ENCODE peak calls at places on chromosomes 6 and 20, in seven cellular contexts. E, P, I, V, U, Y and M are unnamed samples. For H3K4me1, the result is how much of the 10 kb centered on the place peaks cover.

GRCh38 chr6:87754828-87755227 is 52.8 kb upstream of the AKIRIN2 start:
- DNase-seq in E (no peak), P (no peak), I (no peak), V (no peak), U (no peak), Y (no peak), M (no peak)

GRCh38 chr20:51700809-51701285 is 67.3 kb downstream of the ATP9A start:
- DNase-seq in E (peak), P (no peak), I (no peak), V (peak), U (no peak), Y (no peak), M (no peak)

GRCh38 chr6:87396595-87397392 is 11.0 kb upstream of the CFAP206 start:
- DNase-seq in E (no peak), P (no peak), I (no peak), V (no peak), U (no peak), Y (no peak), M (no peak)

GRCh38 chr6:51466427-51466826 is 621.0 kb downstream of the PKHD1 start:
- DNase-seq in E (peak), P (no peak), I (no peak), V (no peak), U (no peak), Y (no peak), M (no peak)

GRCh38 chr6:110357696-110358535 is at the start of gene METTL24:
- DNase-seq in E (peak), P (peak), I (peak), V (no peak), U (no peak), Y (no peak), M (no peak)

GRCh38 chr20:58137651-58138265 is 90.7 kb downstream of the ANKRD60 start:
- DNase-seq in E (no peak), P (no peak), I (no peak), V (no peak), U (no peak), Y (peak), M (peak)

GRCh38 chr20:63433756-63434531 is 38.5 kb downstream of the KCNQ2 start:
- DNase-seq in E (no peak), P (no peak), I (no peak), V (no peak), U (no peak), Y (no peak), M (no peak)

GRCh38 chr6:168497381-168497780 is 56.4 kb downstream of the SMOC2 start:
- DNase-seq in E (no peak), P (no peak), I (no peak), V (no peak), U (no peak), Y (no peak), M (no peak)

GRCh38 chr6:26270121-26270861 is 94.7 kb upstream of the BTN3A2 start:
- DNase-seq in E (peak), P (no peak), I (no peak), V (no peak), U (no peak), Y (no peak), M (no peak)

GRCh38 chr6:168288781-168289570 is 30.6 kb downstream of the DACT2 start:
- DNase-seq in E (no peak), P (no peak), I (no peak), V (no peak), U (no peak), Y (no peak), M (peak)

GRCh38 chr20:22536956-22537756 is 47.2 kb downstream of the FOXA2 start:
- DNase-seq in E (no peak), P (no peak), I (no peak), V (no peak), U (no peak), Y (no peak), M (no peak)

GRCh38 chr6:118509009-118509617 is 39.0 kb upstream of the PLN start:
- DNase-seq in E (peak), P (no peak), I (no peak), V (no peak), U (no peak), Y (no peak), M (no peak)

GRCh38 chr6:157148391-157149323 is 174.7 kb downstream of the TMEM242 start:
- DNase-seq in E (no peak), P (no peak), I (no peak), V (peak), U (no peak), Y (peak), M (no peak)

GRCh38 chr6:27251672-27252251 is 4.3 kb downstream of the PRSS16 start:
- DNase-seq in E (peak), P (peak), I (peak), V (peak), U (peak), Y (no peak), M (peak)

GRCh38 chr6:156780962-156781705 is 4.0 kb downstream of the ARID1B start:
- DNase-seq in E (no peak), P (no peak), I (no peak), V (no peak), U (no peak), Y (no peak), M (no peak)

GRCh38 chr6:73024598-73024997 is 200.7 kb downstream of the KHDC1L start:
- DNase-seq in E (no peak), P (no peak), I (no peak), V (no peak), U (no peak), Y (no peak), M (no peak)

GRCh38 chr6:35496851-35497570 is at the start of gene TEAD3:
- DNase-seq in E (peak), P (peak), I (peak), V (peak), U (no peak), Y (peak), M (peak)

GRCh38 chr20:5652626-5653573 is 97.3 kb upstream of the SHLD1 start:
- DNase-seq in E (no peak), P (no peak), I (no peak), V (no peak), U (no peak), Y (no peak), M (no peak)

GRCh38 chr6:142846883-142847287 is 98.1 kb downstream of the HIVEP2 start:
- DNase-seq in E (no peak), P (no peak), I (no peak), V (no peak), U (no peak), Y (no peak), M (no peak)

GRCh38 chr6:133396225-133396624 is 155.1 kb downstream of the EYA4 start:
- DNase-seq in E (no peak), P (no peak), I (no peak), V (no peak), U (no peak), Y (no peak), M (no peak)

GRCh38 chr20:50607436-50607835 is 83.9 kb downstream of the RIPOR3 start:
- DNase-seq in E (no peak), P (no peak), I (no peak), V (no peak), U (no peak), Y (no peak), M (no peak)
- H3K4me3 ChIP-seq in E (no peak), P (no peak), I (no peak), V (no peak), U (no peak), Y (no peak), M (no peak)

DNA sequence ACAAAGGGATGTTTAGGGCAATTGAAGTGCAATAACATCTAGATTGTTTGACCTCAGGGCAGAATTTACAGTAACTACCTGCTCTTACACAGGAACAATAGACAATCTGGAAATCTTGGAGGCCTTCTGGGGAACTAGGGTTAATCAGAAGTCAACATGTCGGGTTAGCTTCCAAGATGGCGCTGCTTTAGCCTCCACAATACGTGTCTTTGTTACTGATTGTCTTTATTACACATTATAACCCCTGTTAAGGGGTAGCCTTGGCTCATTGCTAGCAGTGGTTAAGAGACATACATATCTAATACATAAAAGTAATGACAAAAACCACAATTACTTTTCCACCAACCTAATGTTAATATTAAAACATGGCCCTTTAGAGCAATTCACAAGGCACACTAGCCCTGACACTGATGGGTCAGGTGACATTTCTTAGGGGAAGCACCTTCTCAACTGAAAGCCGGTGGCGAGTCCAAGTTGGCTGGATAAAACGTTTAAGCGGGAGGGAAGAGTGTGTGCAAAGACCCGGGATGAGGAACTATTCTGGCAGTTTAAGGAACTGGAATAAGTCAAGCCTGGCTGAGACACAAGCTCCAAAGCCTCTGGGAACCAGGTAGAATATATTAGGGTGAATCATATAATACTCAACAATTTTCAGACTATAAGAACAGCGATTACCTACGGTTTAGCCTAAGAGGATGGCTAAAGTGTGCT is 236.9 kb downstream of the BCAS1 start:
- DNase-seq in E (no peak), P (no peak), I (no peak), V (no peak), U (no peak), Y (no peak), M (no peak)
- H3K4me1 ChIP-seq in E (under half), P (half or more), I (under half), V (under half), U (under half), Y (under half), M (under half)

GRCh38 chr6:76230711-76231110 is 158.2 kb upstream of the IMPG1 start:
- DNase-seq in E (no peak), P (no peak), I (peak), V (no peak), U (no peak), Y (no peak), M (no peak)
- TF ChIP-seq CTCF in E (no peak), P (no peak), I (peak), V (no peak), U (no peak), Y (no peak), M (no peak)

GRCh38 chr6:28767133-28767532 is 156.7 kb downstream of the TRIM27 start:
- DNase-seq in E (no peak), P (no peak), I (no peak), V (no peak), U (no peak), Y (no peak), M (no peak)

GRCh38 chr6:28767691-28768090 is 156.1 kb downstream of the TRIM27 start:
- DNase-seq in E (no peak), P (no peak), I (no peak), V (no peak), U (no peak), Y (no peak), M (no peak)

GRCh38 chr6:28764761-28765282 is 159.0 kb downstream of the TRIM27 start:
- DNase-seq in E (no peak), P (no peak), I (no peak), V (no peak), U (no peak), Y (no peak), M (no peak)

GRCh38 chr6:28766426-28766825 is 157.4 kb downstream of the TRIM27 start:
- DNase-seq in E (no peak), P (no peak), I (no peak), V (no peak), U (no peak), Y (no peak), M (no peak)

DNA sequence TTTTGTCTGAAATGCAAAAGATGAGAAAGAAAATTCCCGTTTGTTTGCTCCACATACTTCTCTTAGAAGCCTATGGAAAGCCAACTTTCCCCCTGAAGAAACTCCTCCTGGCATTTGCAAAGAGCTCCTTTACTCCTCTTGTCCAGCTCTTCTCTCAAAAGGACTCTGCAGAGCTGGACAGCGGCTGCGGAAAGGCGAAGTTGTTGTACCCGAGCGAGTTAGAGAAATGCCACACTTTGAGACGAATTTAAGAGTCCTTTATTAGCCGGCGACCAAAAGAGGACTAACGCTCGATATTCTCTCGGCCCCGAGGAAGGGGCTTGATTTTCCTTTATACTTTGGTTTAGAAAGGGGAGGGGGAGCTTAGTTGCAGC is 157.8 kb downstream of the TRIM27 start:
- DNase-seq in E (peak), P (no peak), I (no peak), V (no peak), U (no peak), Y (no peak), M (no peak)
- H3K4me3 ChIP-seq in E (peak), P (no peak), I (no peak), V (no peak), U (no peak), Y (no peak), M (no peak)

DNA sequence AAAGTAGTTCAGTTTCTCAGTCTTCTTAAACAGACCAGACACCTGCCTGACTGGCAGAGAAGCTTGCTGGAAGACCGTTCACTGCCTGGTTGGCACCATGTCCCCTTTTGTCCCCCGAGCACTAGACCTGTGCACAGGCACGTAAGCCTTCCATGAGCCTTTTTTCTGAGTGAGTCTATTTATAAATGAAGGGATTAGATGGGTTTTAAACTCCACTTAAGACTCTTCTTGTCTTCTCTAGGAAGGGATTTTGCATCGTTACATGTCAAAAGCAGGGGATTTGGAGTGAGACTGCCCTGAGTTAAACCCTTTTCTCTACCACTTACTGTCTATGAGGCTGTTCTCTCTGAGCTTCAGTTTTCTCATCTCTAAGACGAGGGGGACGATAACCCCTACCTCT is 37.6 kb downstream of the STK35 start:
- DNase-seq in E (peak), P (no peak), I (no peak), V (no peak), U (no peak), Y (no peak), M (no peak)
- H3K4me1 ChIP-seq in E (under half), P (under half), I (under half), V (under half), U (under half), Y (under half), M (under half)

GRCh38 chr6:90274481-90275030 is 22.1 kb downstream of the BACH2 start:
- DNase-seq in E (peak), P (peak), I (no peak), V (peak), U (no peak), Y (no peak), M (peak)
- TF ChIP-seq CTCF in E (peak), P (peak), I (no peak), V (no peak), U (peak), Y (no peak), M (no peak)

DNA sequence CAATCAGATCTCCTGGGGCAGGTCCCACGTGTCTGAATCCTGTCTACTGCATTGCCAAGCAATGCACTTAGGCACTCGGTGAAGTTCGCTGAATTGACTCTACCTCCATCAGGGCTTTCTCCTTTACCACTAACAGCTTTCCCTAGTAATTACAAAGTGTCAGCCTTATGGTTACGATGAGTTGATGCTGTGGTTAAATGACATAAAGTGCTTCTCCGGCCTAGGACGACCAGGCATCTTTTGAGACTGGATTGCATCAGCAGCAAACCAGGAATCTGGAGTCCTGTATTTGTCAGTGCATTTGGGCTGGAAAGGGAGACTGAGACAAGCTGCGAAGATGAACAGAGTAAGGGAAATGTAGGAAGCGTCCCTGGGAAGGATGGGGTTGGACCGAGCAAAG is 21.5 kb downstream of the NOX3 start:
- DNase-seq in E (no peak), P (no peak), I (no peak), V (no peak), U (no peak), Y (no peak), M (no peak)
- H3K4me3 ChIP-seq in E (no peak), P (no peak), I (no peak), V (no peak), U (no peak), Y (no peak), M (no peak)

GRCh38 chr6:41051873-41052272 is 1.1 kb upstream of the APOBEC2 start:
- DNase-seq in E (no peak), P (no peak), I (no peak), V (no peak), U (no peak), Y (no peak), M (no peak)

GRCh38 chr6:41049548-41049947 is 3.5 kb upstream of the APOBEC2 start:
- DNase-seq in E (peak), P (no peak), I (no peak), V (no peak), U (no peak), Y (no peak), M (no peak)

GRCh38 chr6:41049955-41050354 is 3.0 kb upstream of the APOBEC2 start:
- DNase-seq in E (no peak), P (no peak), I (no peak), V (no peak), U (no peak), Y (no peak), M (no peak)

GRCh38 chr6:41055149-41055548 is 2.1 kb downstream of the APOBEC2 start:
- DNase-seq in E (no peak), P (no peak), I (no peak), V (no peak), U (no peak), Y (no peak), M (no peak)

GRCh38 chr6:41053056-41053455 is at the start of gene APOBEC2:
- DNase-seq in E (peak), P (no peak), I (peak), V (no peak), U (no peak), Y (peak), M (no peak)
- H3K4me1 ChIP-seq in E (under half), P (under half), I (under half), V (under half), U (under half), Y (half or more), M (under half)